ENCODE peak calls at places on chromosomes 7 and 10, in five cellular contexts. One of them, this sample, is unnamed.

GRCh38 chr10:102285134-102285533 is 39.8 kb downstream of the GBF1 start:
- DNase-seq in HepG2: no peak
- DNase-seq in K562: peak; percentile 30
- DNase-seq in GM12878: no peak
- DNase-seq in A549: no peak
- DNase-seq in this sample: no peak

GRCh38 chr10:69492746-69493462 is 41.6 kb downstream of the TSPAN15 start:
- DNase-seq in HepG2: no peak
- DNase-seq in K562: no peak
- DNase-seq in GM12878: no peak
- DNase-seq in A549: no peak
- DNase-seq in this sample: no peak

GRCh38 chr7:50640256-50640655 is 75.1 kb upstream of the DDC start:
- DNase-seq in HepG2: no peak
- DNase-seq in K562: no peak
- DNase-seq in GM12878: no peak
- DNase-seq in A549: no peak
- DNase-seq in this sample: no peak

GRCh38 chr7:27739301-27739913 is 555 bp upstream of the TAX1BP1 start:
- DNase-seq in HepG2: no peak
- DNase-seq in K562: peak; percentile 86
- DNase-seq in GM12878: no peak
- DNase-seq in A549: peak; percentile 30
- DNase-seq in this sample: no peak

GRCh38 chr10:21184216-21184615 is 287.1 kb upstream of the NEBL start:
- DNase-seq in HepG2: no peak
- DNase-seq in K562: no peak
- DNase-seq in GM12878: no peak
- DNase-seq in A549: no peak
- DNase-seq in this sample: no peak

GRCh38 chr7:149875396-149875795 is 1.6 kb downstream of the ATP6V0E2 start:
- DNase-seq in HepG2: no peak
- DNase-seq in K562: peak; percentile 26
- DNase-seq in GM12878: no peak
- DNase-seq in A549: no peak
- DNase-seq in this sample: no peak

GRCh38 chr10:49664842-49665355 is 14.6 kb upstream of the C10orf53 start:
- DNase-seq in HepG2: no peak
- DNase-seq in K562: no peak
- DNase-seq in GM12878: no peak
- DNase-seq in A549: no peak
- DNase-seq in this sample: no peak

GRCh38 chr7:70777251-70777650 is 354.7 kb upstream of the GALNT17 start:
- DNase-seq in HepG2: no peak
- DNase-seq in K562: no peak
- DNase-seq in GM12878: no peak
- DNase-seq in A549: no peak
- DNase-seq in this sample: no peak

GRCh38 chr10:133174689-133175263 is 14.8 kb downstream of the KNDC1 start:
- DNase-seq in HepG2: no peak
- DNase-seq in K562: no peak
- DNase-seq in GM12878: no peak
- DNase-seq in A549: no peak
- DNase-seq in this sample: no peak

GRCh38 chr7:105839271-105839670 is 37.1 kb downstream of the ATXN7L1 start:
- DNase-seq in HepG2: no peak
- DNase-seq in K562: no peak
- DNase-seq in GM12878: no peak
- DNase-seq in A549: no peak
- DNase-seq in this sample: no peak

GRCh38 chr10:70518695-70519094 is 40.1 kb downstream of the PALD1 start:
- DNase-seq in HepG2: no peak
- DNase-seq in K562: no peak
- DNase-seq in GM12878: no peak
- DNase-seq in A549: no peak
- DNase-seq in this sample: no peak

GRCh38 chr10:18437486-18437885 is 213.9 kb downstream of the NSUN6 start:
- DNase-seq in HepG2: no peak
- DNase-seq in K562: no peak
- DNase-seq in GM12878: no peak
- DNase-seq in A549: no peak
- DNase-seq in this sample: no peak

DNA sequence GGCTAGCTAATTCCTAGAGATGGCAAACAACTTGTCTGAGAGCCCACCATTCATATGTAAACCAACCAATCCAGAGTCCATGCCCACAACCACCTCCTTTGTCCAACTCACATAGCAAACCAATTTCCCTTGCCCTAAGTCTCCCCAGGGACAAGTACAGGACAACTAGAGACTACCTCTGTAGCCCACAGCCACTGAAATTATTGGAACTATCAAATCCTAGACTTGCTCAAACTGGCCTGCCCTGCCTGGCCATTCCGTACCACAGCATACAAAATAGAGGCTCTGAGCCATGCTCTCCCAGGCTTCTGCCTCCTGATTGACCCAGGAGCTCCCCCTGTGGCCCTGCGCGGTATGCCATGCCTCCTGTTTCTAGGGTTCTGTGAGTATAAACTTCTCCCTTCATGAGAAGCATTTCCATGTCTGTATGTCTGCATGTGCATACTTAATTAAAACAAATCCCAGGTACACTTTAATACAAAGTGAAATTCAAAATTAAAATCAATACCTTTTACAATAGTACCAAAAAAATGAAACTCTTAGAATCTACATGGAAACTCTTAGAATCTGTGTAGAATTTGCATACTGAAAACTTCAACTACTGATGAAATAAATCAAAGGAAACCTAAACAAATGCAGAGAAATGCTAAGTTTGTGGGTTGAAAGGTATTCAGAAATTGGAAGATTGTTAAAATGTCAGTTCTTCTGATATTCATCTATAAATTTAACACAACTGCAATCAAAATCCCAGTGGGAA is 4.0 kb upstream of the HECW1 start:
- DNase-seq in HepG2: peak; percentile 45
- DNase-seq in K562: peak; percentile 81
- DNase-seq in GM12878: peak; percentile 31
- DNase-seq in A549: peak; percentile 58
- DNase-seq in this sample: peak; percentile 98
- TF ChIP-seq HDAC2 in HepG2: no peak
- TF ChIP-seq HDAC2 in K562: no peak
- TF ChIP-seq HDAC2 in GM12878: no peak
- TF ChIP-seq HDAC2 in A549: no peak
- TF ChIP-seq HDAC2 in this sample: no peak

GRCh38 chr10:120891367-120891766 is 40.2 kb downstream of the WDR11 start:
- DNase-seq in HepG2: no peak
- DNase-seq in K562: no peak
- DNase-seq in GM12878: no peak
- DNase-seq in A549: no peak
- DNase-seq in this sample: no peak
- TF ChIP-seq MAX in HepG2: no peak
- TF ChIP-seq MAX in K562: no peak
- TF ChIP-seq MAX in GM12878: no peak
- TF ChIP-seq MAX in A549: no peak
- TF ChIP-seq MAX in this sample: no peak

GRCh38 chr7:1248459-1249131 is 15.9 kb downstream of the UNCX start:
- DNase-seq in HepG2: no peak
- DNase-seq in K562: no peak
- DNase-seq in GM12878: no peak
- DNase-seq in A549: no peak
- DNase-seq in this sample: no peak

GRCh38 chr7:1246871-1247526 is 14.3 kb downstream of the UNCX start:
- DNase-seq in HepG2: no peak
- DNase-seq in K562: no peak
- DNase-seq in GM12878: no peak
- DNase-seq in A549: no peak
- DNase-seq in this sample: no peak

GRCh38 chr7:1248077-1248458 is 15.4 kb downstream of the UNCX start:
- DNase-seq in HepG2: no peak
- DNase-seq in K562: no peak
- DNase-seq in GM12878: no peak
- DNase-seq in A549: peak; percentile 44
- DNase-seq in this sample: no peak

GRCh38 chr7:1246170-1246870 is 13.6 kb downstream of the UNCX start:
- DNase-seq in HepG2: no peak
- DNase-seq in K562: no peak
- DNase-seq in GM12878: no peak
- DNase-seq in A549: no peak
- DNase-seq in this sample: no peak

DNA sequence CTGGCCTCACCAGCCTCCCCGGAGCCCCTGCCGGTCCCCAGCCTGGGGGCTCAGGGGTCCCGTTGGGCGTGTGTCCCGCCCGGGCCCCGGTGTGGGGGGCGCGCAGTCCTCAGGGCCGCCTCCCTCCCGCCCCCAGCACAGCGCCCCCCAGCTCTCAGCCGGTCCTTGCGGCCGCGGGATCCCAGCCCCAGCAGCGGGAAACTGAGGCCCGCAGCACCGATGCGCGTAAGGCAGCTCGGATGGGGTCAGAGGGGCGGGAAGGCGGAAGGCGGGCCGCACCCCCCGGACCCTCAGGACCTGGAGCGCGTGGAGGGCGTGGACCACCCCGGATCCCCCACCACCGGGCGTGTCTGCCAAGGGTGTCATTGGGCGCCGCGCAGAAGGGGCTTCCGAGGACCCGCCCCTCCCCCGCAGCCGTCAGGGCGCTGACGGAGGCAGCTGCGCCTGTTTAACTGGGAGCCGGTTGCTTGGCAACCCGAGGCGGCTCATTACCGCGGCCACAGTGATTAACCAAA is 14.9 kb downstream of the UNCX start:
- DNase-seq in HepG2: no peak
- DNase-seq in K562: no peak
- DNase-seq in GM12878: no peak
- DNase-seq in A549: no peak
- DNase-seq in this sample: no peak
- TF ChIP-seq HDAC2 in HepG2: no peak
- TF ChIP-seq HDAC2 in K562: no peak
- TF ChIP-seq HDAC2 in GM12878: no peak
- TF ChIP-seq HDAC2 in A549: no peak
- TF ChIP-seq HDAC2 in this sample: no peak

DNA sequence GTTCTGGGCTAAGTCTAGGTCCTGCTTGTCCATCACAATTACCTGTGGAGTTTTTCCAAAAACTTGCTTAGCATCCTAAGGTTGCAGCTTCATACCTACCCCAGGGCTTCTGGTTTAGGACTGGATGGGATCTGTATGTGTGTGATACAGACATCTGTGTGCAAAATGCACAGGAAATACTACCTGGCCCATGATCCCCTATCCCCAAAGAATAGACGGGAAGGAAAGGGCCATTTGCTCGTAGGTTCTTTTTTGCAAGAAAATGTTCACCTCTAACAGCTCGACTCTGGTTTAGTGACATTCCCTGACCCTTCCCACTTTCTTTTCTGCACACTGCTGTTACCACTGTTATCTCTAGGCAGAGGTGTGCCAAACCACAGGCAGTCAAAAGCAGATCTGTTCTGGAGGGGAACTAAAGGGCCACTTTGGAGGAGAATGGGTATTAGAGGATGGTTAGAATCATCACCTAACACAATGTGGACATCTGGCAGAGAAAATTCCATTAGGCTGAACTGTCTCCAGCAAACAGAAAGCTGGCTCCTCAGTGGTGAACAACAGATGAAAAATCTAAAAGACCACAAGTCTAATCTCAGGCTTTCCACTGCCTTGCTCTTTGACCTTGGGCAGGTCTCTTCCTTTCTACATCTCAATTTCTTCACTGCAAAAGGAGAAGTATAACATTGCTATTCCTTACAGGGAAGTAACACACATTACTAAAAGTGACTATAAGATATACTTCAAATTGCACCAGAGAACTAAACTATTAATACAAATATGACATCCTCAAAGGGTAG is 107.4 kb downstream of the UBE2H start:
- DNase-seq in HepG2: no peak
- DNase-seq in K562: peak; percentile 70
- DNase-seq in GM12878: no peak
- DNase-seq in A549: no peak
- DNase-seq in this sample: no peak
- TF ChIP-seq MAX in HepG2: no peak
- TF ChIP-seq MAX in K562: no peak
- TF ChIP-seq MAX in GM12878: no peak
- TF ChIP-seq MAX in A549: no peak
- TF ChIP-seq MAX in this sample: no peak

DNA sequence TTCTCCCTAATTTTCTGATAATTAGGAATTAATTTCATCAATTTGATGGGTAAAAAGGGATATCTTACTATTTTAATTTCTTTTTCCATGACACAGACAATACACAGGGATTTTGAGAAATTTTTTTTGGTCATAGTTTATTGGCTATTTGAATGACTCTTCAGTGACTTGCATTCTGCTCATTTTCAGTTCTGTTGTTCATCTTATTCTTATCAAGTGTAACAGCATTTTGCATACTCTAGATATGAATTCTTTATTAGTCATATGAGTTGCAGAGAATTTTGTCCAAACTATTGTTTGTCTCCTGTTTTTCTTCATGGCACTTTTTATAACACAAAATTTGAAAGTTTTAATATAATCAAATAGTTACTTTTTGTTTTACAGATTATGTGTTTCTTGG is 41.7 kb downstream of the MKLN1 start:
- DNase-seq in HepG2: no peak
- DNase-seq in K562: peak; percentile 24
- DNase-seq in GM12878: no peak
- DNase-seq in A549: no peak
- DNase-seq in this sample: no peak
- TF ChIP-seq HDAC2 in HepG2: no peak
- TF ChIP-seq HDAC2 in K562: no peak
- TF ChIP-seq HDAC2 in GM12878: no peak
- TF ChIP-seq HDAC2 in A549: no peak
- TF ChIP-seq HDAC2 in this sample: no peak

DNA sequence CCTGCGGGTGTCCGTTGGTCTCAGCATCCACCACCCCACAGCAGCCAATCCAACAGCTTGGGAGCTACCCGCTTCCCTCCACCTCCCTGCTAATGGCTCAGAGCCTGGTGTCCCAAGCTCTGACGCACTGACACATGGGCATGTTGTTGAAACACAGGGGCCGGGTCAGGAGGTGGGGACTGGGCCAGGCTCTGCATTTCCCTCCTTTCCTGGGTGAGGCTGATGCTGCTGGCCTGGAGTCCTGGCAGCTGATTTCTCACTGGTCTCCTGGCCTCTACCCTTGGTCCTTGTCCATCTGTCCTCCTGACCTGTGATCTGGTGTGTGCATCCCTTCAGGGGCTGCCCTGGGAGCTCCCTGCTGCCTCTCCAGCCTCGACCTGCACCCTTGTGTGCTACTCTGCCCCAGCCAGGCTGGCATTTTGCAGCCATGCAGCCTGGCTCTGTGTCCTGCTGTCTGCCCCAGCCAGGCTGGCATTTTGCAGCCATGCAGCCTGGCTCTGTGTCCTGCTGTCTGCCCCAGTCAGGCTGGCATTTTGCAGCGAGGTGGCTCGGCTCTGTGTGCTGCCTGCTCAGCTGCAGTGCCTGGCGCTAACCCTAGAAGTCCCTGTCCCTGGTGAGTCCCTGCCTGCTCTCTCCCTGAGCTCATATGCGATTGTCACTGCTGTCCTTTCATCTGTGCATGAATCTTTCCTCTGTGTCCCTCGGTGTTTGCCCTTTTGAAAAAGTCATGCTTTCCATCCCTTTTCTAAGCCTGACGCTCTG is 14.0 kb downstream of the AMZ1 start:
- DNase-seq in HepG2: no peak
- DNase-seq in K562: no peak
- DNase-seq in GM12878: no peak
- DNase-seq in A549: no peak
- DNase-seq in this sample: no peak
- TF ChIP-seq MAX in HepG2: no peak
- TF ChIP-seq MAX in K562: no peak
- TF ChIP-seq MAX in GM12878: no peak
- TF ChIP-seq MAX in A549: no peak
- TF ChIP-seq MAX in this sample: no peak

This sample was measured in H1.